ENCODE peak calls at places on chromosomes 5 and 9, in seven cellular contexts. S is GM23248; M is epithelial cell of prostate; U is stimulated activated CD4-positive, alpha-beta T cell treated with anti-CD3 and anti-CD28 coated beads, Interleukin-4, amount 100 ng/mL, for 1 hour; Q is head of caudate nucleus; F is stimulated activated naive B cell treated with anti-CD40 and anti-IgM and Interleukin-4, amounts not matched to agents 10 μg/mL and 1 μg/mL and 100 μg/mL, for 72 hours; N is foreskin fibroblast. L is an unnamed sample.
A peak's percentile ranks its signal among the peaks of the same experiment; 100 is the strongest.

GRCh38 chr9:34185778-34186551 is 7.1 kb downstream of the UBAP1 start:
- DNase-seq in S (peak; percentile 96), M (peak; percentile 96), U (no peak), Q (no peak), F (no peak), N (peak; percentile 83), L (peak; percentile 31)

GRCh38 chr9:83649080-83649479 is 26.1 kb downstream of the IDNK start:
- DNase-seq in S (peak; percentile 65), M (no peak), U (peak; percentile 78), Q (peak; percentile 46), F (peak; percentile 13), N (peak; percentile 61), L (peak; percentile 66)

GRCh38 chr9:76292246-76292645 is 102.0 kb downstream of the RFK start:
- DNase-seq in S (peak; percentile 37), M (no peak), U (no peak), Q (no peak), F (no peak), N (peak; percentile 55), L (no peak)

GRCh38 chr9:5278486-5278885 is 26.0 kb downstream of the RLN2 start:
- DNase-seq in S (no peak), M (no peak), U (no peak), Q (no peak), F (no peak), N (no peak), L (peak; percentile 36)

GRCh38 chr9:106305428-106306133 is 557.4 kb upstream of the ZNF462 start:
- DNase-seq in S (no peak), M (no peak), U (no peak), Q (peak; percentile 4), F (no peak), N (no peak), L (peak; percentile 16)

GRCh38 chr5:56640763-56641406 is 174.5 kb upstream of the MAP3K1 start:
- DNase-seq in S (no peak), M (peak; percentile 39), U (no peak), Q (no peak), F (peak; percentile 48), N (no peak), L (peak; percentile 29)

GRCh38 chr5:77845273-77845646 is 69.1 kb upstream of the TBCA start:
- DNase-seq in S (no peak), M (no peak), U (no peak), Q (no peak), F (no peak), N (no peak), L (no peak)

GRCh38 chr5:172902497-172903472 is 56.4 kb upstream of the RPL26L1 start:
- DNase-seq in S (peak; percentile 88), M (no peak), U (no peak), Q (peak; percentile 70), F (no peak), N (peak; percentile 85), L (no peak)

GRCh38 chr9:127516835-127517607 is 65.7 kb downstream of the LRSAM1 start:
- DNase-seq in S (no peak), M (no peak), U (no peak), Q (no peak), F (no peak), N (no peak), L (no peak)

GRCh38 chr5:90131734-90132133 is 277.8 kb downstream of the CETN3 start:
- DNase-seq in S (no peak), M (no peak), U (no peak), Q (no peak), F (peak; percentile 15), N (no peak), L (peak; percentile 62)